ENCODE peak calls at places on chromosome 17, in six cellular contexts. O is right lobe of liver; H is naive thymus-derived CD4-positive, alpha-beta T cell; P is mucosa of descending colon; A is CD4-positive, alpha-beta memory T cell; I is ascending aorta. Y is an unnamed sample.

GRCh38 chr17:56781944-56782737 is 51.6 kb downstream of the C17orf67 start:
- DNase-seq in A (no peak), P (no peak), I (no peak), O (no peak), H (no peak), Y (no peak)

GRCh38 chr17:4998666-4999428 is 1.1 kb downstream of the KIF1C start:
- DNase-seq in H (no peak), I (no peak), A (no peak), P (peak; percentile 77), O (peak; percentile 73), Y (no peak)

GRCh38 chr17:6209829-6210228 is 139.7 kb downstream of the WSCD1 start:
- DNase-seq in I (no peak), O (no peak), H (no peak), A (no peak), P (no peak), Y (no peak)

GRCh38 chr17:45246861-45247428 is 14.9 kb downstream of the SPATA32 start:
- DNase-seq in P (peak; percentile 63), H (no peak), O (no peak), A (peak; percentile 86), I (no peak), Y (no peak)

GRCh38 chr17:1629647-1630310 is 1.1 kb upstream of the SLC43A2 start:
- DNase-seq in P (peak; percentile 90), I (no peak), A (peak; percentile 62), O (peak; percentile 81), H (peak; percentile 57), Y (peak; percentile 51)

GRCh38 chr17:45273551-45273957 is 11.7 kb upstream of the SPATA32 start:
- DNase-seq in I (no peak), P (no peak), A (no peak), O (peak; percentile 81), H (no peak), Y (no peak)

GRCh38 chr17:50954641-50955121 is 88.5 kb upstream of the TOB1 start:
- DNase-seq in O (no peak), A (no peak), H (no peak), I (no peak), P (peak; percentile 27), Y (no peak)

GRCh38 chr17:8044819-8045810 is 6.3 kb downstream of the ALOX15B start:
- DNase-seq in A (no peak), I (no peak), P (no peak), H (no peak), O (no peak), Y (no peak)

GRCh38 chr17:80652751-80653330 is 108.2 kb downstream of the RPTOR start:
- DNase-seq in H (no peak), A (no peak), O (no peak), P (no peak), I (no peak), Y (no peak)

GRCh38 chr17:65530158-65530984 is 31.1 kb downstream of the AXIN2 start:
- DNase-seq in P (no peak), I (no peak), H (no peak), A (no peak), O (no peak), Y (no peak)

GRCh38 chr17:38730526-38731379 is 612 bp downstream of the CISD3 start:
- DNase-seq in P (peak; percentile 94), H (no peak), I (no peak), O (peak; percentile 96), A (no peak), Y (no peak)

GRCh38 chr17:8859804-8860430 is 7.6 kb downstream of the PIK3R6 start:
- DNase-seq in H (no peak), A (no peak), I (no peak), P (no peak), O (no peak), Y (no peak)

GRCh38 chr17:32659419-32659842 is 172.6 kb downstream of the CDK5R1 start:
- DNase-seq in O (peak; percentile 61), P (peak; percentile 81), H (peak; percentile 34), I (peak; percentile 12), A (peak; percentile 49), Y (peak; percentile 30)

GRCh38 chr17:33291248-33292183 is 1.6 kb downstream of the ASIC2 start:
- DNase-seq in P (peak; percentile 67), H (no peak), A (no peak), O (no peak), I (no peak), Y (no peak)

GRCh38 chr17:7840441-7840840 is 6.4 kb downstream of the KDM6B start:
- DNase-seq in P (no peak), I (no peak), H (no peak), O (no peak), A (no peak), Y (no peak)

GRCh38 chr17:50758524-50758923 is 8.8 kb downstream of the ANKRD40CL start:
- DNase-seq in A (no peak), O (no peak), I (no peak), P (no peak), H (no peak), Y (no peak)

GRCh38 chr17:6450926-6451717 is 6.9 kb downstream of the PIMREG start:
- DNase-seq in O (no peak), I (no peak), A (no peak), H (no peak), P (no peak), Y (no peak)

GRCh38 chr17:36947922-36948716 is 635 bp upstream of the AATF start:
- DNase-seq in A (no peak), H (no peak), I (no peak), O (no peak), P (no peak), Y (no peak)

GRCh38 chr17:65495255-65496060 is 66.0 kb downstream of the AXIN2 start:
- DNase-seq in A (peak; percentile 26), P (peak; percentile 57), I (no peak), O (no peak), H (no peak), Y (no peak)

DNA sequence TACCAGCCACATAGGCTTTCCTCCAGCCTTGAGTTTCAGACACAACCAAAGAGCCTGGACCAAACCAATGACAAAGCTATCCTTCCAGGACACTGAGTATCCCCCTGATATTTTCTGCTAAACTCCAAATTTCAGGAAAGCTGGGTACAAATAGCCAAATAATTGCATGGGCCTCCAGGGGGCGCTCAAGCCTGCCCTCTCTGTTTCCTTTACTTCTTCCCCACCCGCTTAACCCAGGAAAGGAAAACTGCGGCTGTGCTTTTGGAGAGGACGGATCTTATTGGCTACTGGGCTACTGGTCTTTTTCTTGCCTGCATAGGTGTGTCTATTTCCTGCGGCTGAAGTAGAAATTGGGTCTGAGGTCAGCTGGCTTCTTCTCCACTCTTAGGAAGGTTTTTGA is 30.1 kb downstream of the GNGT2 start:
- DNase-seq in A (peak; percentile 56), P (peak; percentile 73), O (peak; percentile 62), H (peak; percentile 45), I (no peak), Y (peak; percentile 41)
- H3K9me3 ChIP-seq in A (peaks cover 10% of the 10 kb centered on the region), P (peaks cover 25% of the 10 kb centered on the region), O (no peaks in the 10 kb centered on the region), H (no peaks in the 10 kb centered on the region), I (peaks cover 13% of the 10 kb centered on the region), Y (peaks cover 12% of the 10 kb centered on the region)

GRCh38 chr17:35795871-35796265 is 427 bp upstream of the MMP28 start:
- DNase-seq in P (no peak), H (no peak), O (no peak), I (no peak), A (no peak), Y (no peak)

GRCh38 chr17:35797370-35797769 is 1.9 kb upstream of the MMP28 start:
- DNase-seq in P (no peak), O (no peak), A (no peak), H (no peak), I (no peak), Y (no peak)

GRCh38 chr17:35799942-35800341 is 4.5 kb upstream of the MMP28 start:
- DNase-seq in H (no peak), P (peak; percentile 82), I (no peak), O (peak; percentile 93), A (no peak), Y (no peak)

GRCh38 chr17:35796942-35797341 is 1.5 kb upstream of the MMP28 start:
- DNase-seq in H (no peak), P (no peak), A (no peak), O (no peak), I (no peak), Y (no peak)

GRCh38 chr17:35797918-35798317 is 2.5 kb upstream of the MMP28 start:
- DNase-seq in I (no peak), O (no peak), P (no peak), H (no peak), A (no peak), Y (no peak)
- H3K9me3 ChIP-seq in I (no peaks in the 10 kb centered on the region), O (no peaks in the 10 kb centered on the region), P (no peaks in the 10 kb centered on the region), H (no peaks in the 10 kb centered on the region), A (no peaks in the 10 kb centered on the region), Y (no peaks in the 10 kb centered on the region)

GRCh38 chr17:69713815-69714214 is 299.3 kb downstream of the MAP2K6 start:
- DNase-seq in O (no peak), P (no peak), H (no peak), A (no peak), I (no peak), Y (no peak)
- H3K9me3 ChIP-seq in O (no peaks in the 10 kb centered on the region), P (no peaks in the 10 kb centered on the region), H (no peaks in the 10 kb centered on the region), A (no peaks in the 10 kb centered on the region), I (no peaks in the 10 kb centered on the region), Y (no peaks in the 10 kb centered on the region)

GRCh38 chr17:22703786-22704441 is 1011.6 kb downstream of the KCNJ18 start:
- DNase-seq in P (no peak), I (no peak), H (no peak), O (no peak), A (no peak), Y (no peak)

GRCh38 chr17:22704674-22705073 is 1012.4 kb downstream of the KCNJ18 start:
- DNase-seq in O (no peak), I (no peak), P (no peak), H (no peak), A (no peak), Y (no peak)

GRCh38 chr17:22703204-22703603 is 1010.9 kb downstream of the KCNJ18 start:
- DNase-seq in O (no peak), A (no peak), I (no peak), P (no peak), H (no peak), Y (no peak)

GRCh38 chr17:22707626-22708025 is 1015.3 kb downstream of the KCNJ18 start:
- DNase-seq in O (no peak), A (no peak), H (no peak), I (no peak), P (no peak), Y (no peak)
- H3K9me3 ChIP-seq in O (no peaks in the 10 kb centered on the region), A (peaks cover 8% of the 10 kb centered on the region), H (no peaks in the 10 kb centered on the region), I (no peaks in the 10 kb centered on the region), P (peaks cover 90% of the 10 kb centered on the region), Y (no peaks in the 10 kb centered on the region)

GRCh38 chr17:69860142-69860680 is 214.8 kb upstream of the KCNJ16 start:
- DNase-seq in O (no peak), I (no peak), A (no peak), P (no peak), H (no peak), Y (no peak)
- H3K9me3 ChIP-seq in O (no peaks in the 10 kb centered on the region), I (no peaks in the 10 kb centered on the region), A (no peaks in the 10 kb centered on the region), P (no peaks in the 10 kb centered on the region), H (no peaks in the 10 kb centered on the region), Y (no peaks in the 10 kb centered on the region)